ENCODE peak calls at places on chromosomes 16 and 17, in nine cellular contexts. A is cerebellar cortex; G is HCT116; V is neural progenitor cell; W is Caco-2; Z is activated CD4-positive, alpha-beta T cell treated with anti-CD3 and anti-CD28 coated beads for 48 hours; L is NCI-H1048; T is T-helper 1 cell; O is spleen. Q is an unnamed sample.

GRCh38 chr17:20266806-20267458 is 200.4 kb downstream of the LGALS9B start:
- DNase-seq in A (no peak), G (no peak), V (no peak), W (no peak), Z (no peak), L (no peak), T (no peak), O (no peak), Q (no peak)

GRCh38 chr17:79754359-79754758 is 23.6 kb upstream of the CBX2 start:
- DNase-seq in A (no peak), G (no peak), V (no peak), W (no peak), Z (no peak), L (no peak), T (no peak), O (no peak), Q (no peak)

GRCh38 chr16:24357511-24357910 is 101.4 kb downstream of the CACNG3 start:
- DNase-seq in A (no peak), G (no peak), V (no peak), W (no peak), Z (no peak), L (no peak), T (no peak), O (no peak), Q (no peak)

GRCh38 chr17:28612936-28613872 is 781 bp downstream of the RSKR start:
- DNase-seq in A (peak), G (no peak), V (peak), W (peak), Z (peak), L (no peak), T (no peak), O (peak), Q (peak)

GRCh38 chr17:49130891-49131290 is 1.7 kb upstream of the B4GALNT2 start:
- DNase-seq in A (no peak), G (no peak), V (no peak), W (no peak), Z (no peak), L (no peak), T (no peak), O (no peak), Q (no peak)

GRCh38 chr17:35315283-35315682 is 58.1 kb downstream of the SLFN11 start:
- DNase-seq in A (no peak), G (no peak), V (no peak), W (no peak), Z (no peak), L (no peak), T (no peak), O (no peak), Q (no peak)

GRCh38 chr17:73096201-73096600 is 3.7 kb upstream of the SLC39A11 start:
- DNase-seq in A (no peak), G (no peak), V (no peak), W (no peak), Z (no peak), L (no peak), T (no peak), O (no peak), Q (no peak)

GRCh38 chr17:1043601-1044251 is 46.8 kb downstream of the TIMM22 start:
- DNase-seq in A (no peak), G (no peak), V (peak), W (no peak), Z (no peak), L (no peak), T (no peak), O (peak), Q (no peak)

GRCh38 chr17:19347323-19348080 is 15.0 kb downstream of the B9D1 start:
- DNase-seq in A (no peak), G (no peak), V (no peak), W (no peak), Z (no peak), L (no peak), T (no peak), O (peak), Q (no peak)

GRCh38 chr16:87226926-87227650 is 90.1 kb downstream of the C16orf95 start:
- DNase-seq in A (peak), G (no peak), V (no peak), W (no peak), Z (no peak), L (no peak), T (no peak), O (no peak), Q (no peak)

GRCh38 chr17:16468428-16468992 is 23.5 kb downstream of the LRRC75A start:
- DNase-seq in A (no peak), G (no peak), V (no peak), W (no peak), Z (no peak), L (no peak), T (no peak), O (no peak), Q (no peak)

GRCh38 chr17:74542727-74543383 is 3.1 kb downstream of the CD300C start:
- DNase-seq in A (no peak), G (no peak), V (no peak), W (no peak), Z (no peak), L (no peak), T (no peak), O (no peak), Q (no peak)

GRCh38 chr17:32859857-32860525 is 16.9 kb downstream of the MYO1D start:
- DNase-seq in A (no peak), G (no peak), V (no peak), W (no peak), Z (no peak), L (no peak), T (no peak), O (no peak), Q (no peak)

GRCh38 chr17:65292430-65292829 is 155.3 kb downstream of the RGS9 start:
- DNase-seq in A (no peak), G (no peak), V (no peak), W (no peak), Z (no peak), L (no peak), T (no peak), O (no peak), Q (no peak)

GRCh38 chr16:77682586-77682985 is 39.7 kb upstream of the NUDT7 start:
- DNase-seq in A (no peak), G (no peak), V (no peak), W (no peak), Z (no peak), L (no peak), T (no peak), O (no peak), Q (no peak)

GRCh38 chr17:74282587-74283370 is 8.7 kb downstream of the DNAI2 start:
- DNase-seq in A (no peak), G (no peak), V (no peak), W (no peak), Z (peak), L (no peak), T (peak), O (no peak), Q (peak)

GRCh38 chr16:81502396-81503060 is 57.9 kb downstream of the CMIP start:
- DNase-seq in A (no peak), G (no peak), V (no peak), W (no peak), Z (no peak), L (no peak), T (no peak), O (peak), Q (no peak)

GRCh38 chr17:1142503-1143095 is 37.2 kb downstream of the ABR start:
- DNase-seq in A (no peak), G (no peak), V (no peak), W (no peak), Z (no peak), L (no peak), T (no peak), O (no peak), Q (no peak)

GRCh38 chr17:64447526-64447925 is 1.4 kb upstream of the MILR1 start:
- DNase-seq in A (no peak), G (no peak), V (no peak), W (no peak), Z (no peak), L (no peak), T (peak), O (no peak), Q (no peak)

GRCh38 chr16:69131167-69131748 is 1.1 kb downstream of the CHTF8 start:
- DNase-seq in A (peak), G (no peak), V (peak), W (peak), Z (no peak), L (no peak), T (no peak), O (peak), Q (peak)

GRCh38 chr16:20344630-20345029 is 7.9 kb downstream of the UMOD start:
- DNase-seq in A (no peak), G (no peak), V (no peak), W (no peak), Z (no peak), L (no peak), T (no peak), O (no peak), Q (no peak)

GRCh38 chr17:27741361-27741861 is 58.9 kb downstream of the NOS2 start:
- DNase-seq in A (no peak), G (no peak), V (no peak), W (no peak), Z (no peak), L (no peak), T (no peak), O (no peak), Q (no peak)

GRCh38 chr17:22300731-22301352 is 608.5 kb downstream of the KCNJ18 start:
- DNase-seq in A (no peak), G (no peak), V (no peak), W (no peak), Z (no peak), L (no peak), T (no peak), O (no peak), Q (no peak)

GRCh38 chr17:48630009-48630924 is 4.1 kb upstream of the HOXB9 start:
- DNase-seq in A (no peak), G (no peak), V (no peak), W (no peak), Z (no peak), L (no peak), T (no peak), O (no peak), Q (no peak)

GRCh38 chr16:2296662-2297505 is 29.0 kb upstream of the RNPS1 start:
- DNase-seq in A (peak), G (peak), V (peak), W (peak), Z (peak), L (no peak), T (no peak), O (no peak), Q (peak)

GRCh38 chr17:57561072-57561861 is 183.8 kb downstream of the CCDC182 start:
- DNase-seq in A (no peak), G (no peak), V (no peak), W (peak), Z (no peak), L (no peak), T (no peak), O (no peak), Q (no peak)

GRCh38 chr17:68461122-68461539 is 3.8 kb upstream of the WIPI1 start:
- DNase-seq in A (no peak), G (no peak), V (no peak), W (no peak), Z (no peak), L (no peak), T (peak), O (no peak), Q (no peak)

GRCh38 chr17:81251091-81251942 is 12.2 kb downstream of the NDUFAF8 start:
- DNase-seq in A (peak), G (no peak), V (no peak), W (no peak), Z (no peak), L (no peak), T (no peak), O (no peak), Q (no peak)

GRCh38 chr16:67661101-67661661 is 421 bp downstream of the PARD6A start:
- DNase-seq in A (peak), G (no peak), V (peak), W (peak), Z (peak), L (no peak), T (peak), O (peak), Q (peak)

Q was measured in stimulated activated naive CD8-positive, alpha-beta T cell treated with anti-CD3 and anti-CD28 coated beads, Interleukin-15, Interleukin-2, amounts not matched to agents 100 U/mL and 50 U/mL, for 24 hours.